ENCODE peak calls at places on chromosomes 5 and 9, in five cellular contexts. L is colonic mucosa, H is endothelial cell of umbilical vein, N is coronary artery, G is heart right ventricle. B is an unnamed sample.

GRCh38 chr9:89853931-89854330 is 249.1 kb downstream of the GADD45G start:
- DNase-seq in N (peak; percentile 40), H (no peak), G (no peak), L (peak; percentile 7), B (no peak)

GRCh38 chr9:36210722-36211121 is 20.0 kb downstream of the CLTA start:
- DNase-seq in G (no peak), L (no peak), N (no peak), H (no peak), B (no peak)

GRCh38 chr5:59544573-59544972 is 349.0 kb downstream of the PDE4D start:
- DNase-seq in H (no peak), N (no peak), G (no peak), L (no peak), B (no peak)

GRCh38 chr5:39794511-39794910 is 369.7 kb upstream of the DAB2 start:
- DNase-seq in G (no peak), N (no peak), H (peak; percentile 20), L (no peak), B (no peak)

GRCh38 chr9:19720374-19720773 is 68.5 kb downstream of the SLC24A2 start:
- DNase-seq in L (no peak), G (no peak), N (no peak), H (peak; percentile 39), B (peak; percentile 30)

GRCh38 chr5:171806976-171807823 is 21.6 kb downstream of the SMIM23 start:
- DNase-seq in L (no peak), H (no peak), G (no peak), N (no peak), B (no peak)

GRCh38 chr5:73380052-73380451 is 68.5 kb downstream of the FOXD1 start:
- DNase-seq in N (no peak), G (no peak), L (no peak), H (no peak), B (no peak)

GRCh38 chr9:133112361-133113026 is 8.5 kb downstream of the RALGDS start:
- DNase-seq in L (no peak), G (peak; percentile 34), N (no peak), H (no peak), B (no peak)

GRCh38 chr9:123715258-123715657 is 214.7 kb downstream of the DENND1A start:
- DNase-seq in N (no peak), G (no peak), H (no peak), L (no peak), B (no peak)

GRCh38 chr9:942805-943580 is 33.5 kb upstream of the DMRT3 start:
- DNase-seq in N (no peak), G (no peak), H (no peak), L (no peak), B (no peak)

GRCh38 chr9:132283863-132284262 is 70.9 kb downstream of the SETX start:
- DNase-seq in L (no peak), G (no peak), N (no peak), H (no peak), B (no peak)

GRCh38 chr9:103364753-103365152 is 369.6 kb downstream of the CYLC2 start:
- DNase-seq in N (no peak), H (no peak), L (no peak), G (no peak), B (peak; percentile 87)

GRCh38 chr9:91089405-91090131 is 272.1 kb downstream of the AUH start:
- DNase-seq in H (peak; percentile 41), G (no peak), L (peak; percentile 28), N (peak; percentile 61), B (no peak)

GRCh38 chr9:137365552-137366444 is 57.2 kb downstream of the EXD3 start:
- DNase-seq in L (no peak), H (no peak), G (no peak), N (peak; percentile 61), B (no peak)

GRCh38 chr5:89556215-89557009 is 673.4 kb upstream of the MEF2C start:
- DNase-seq in H (peak; percentile 51), L (no peak), N (no peak), G (no peak), B (peak; percentile 95)

GRCh38 chr9:126738553-126738952 is 66.3 kb upstream of the ZBTB43 start:
- DNase-seq in G (no peak), H (no peak), L (no peak), N (no peak), B (no peak)

GRCh38 chr5:96259211-96259772 is 173.8 kb downstream of the PCSK1 start:
- DNase-seq in H (peak; percentile 75), L (no peak), N (no peak), G (no peak), B (peak; percentile 62)

GRCh38 chr9:133115604-133116345 is 5.3 kb downstream of the RALGDS start:
- DNase-seq in N (no peak), L (no peak), G (peak; percentile 19), H (no peak), B (no peak)

GRCh38 chr5:151126199-151126645 is 31.4 kb downstream of the ANXA6 start:
- DNase-seq in N (peak; percentile 82), H (peak; percentile 57), G (peak; percentile 79), L (peak; percentile 75), B (peak; percentile 75)

GRCh38 chr5:98796197-98796972 is 22.9 kb downstream of the RGMB start:
- DNase-seq in N (no peak), H (peak; percentile 74), G (no peak), L (peak; percentile 83), B (peak; percentile 88)

GRCh38 chr5:31133488-31133887 is 60.0 kb upstream of the CDH6 start:
- DNase-seq in L (no peak), N (no peak), H (peak; percentile 1), G (no peak), B (no peak)

GRCh38 chr5:58198330-58198729 is 261.6 kb downstream of the PLK2 start:
- DNase-seq in H (no peak), L (no peak), N (no peak), G (no peak), B (no peak)

GRCh38 chr9:6938873-6939272 is 181.1 kb downstream of the KDM4C start:
- DNase-seq in G (no peak), L (no peak), H (no peak), N (no peak), B (no peak)

GRCh38 chr9:114030364-114030763 is 47.7 kb downstream of the AMBP start:
- DNase-seq in H (no peak), G (no peak), L (peak; percentile 27), N (no peak), B (no peak)

GRCh38 chr9:3043369-3043768 is 199.5 kb upstream of the PUM3 start:
- DNase-seq in G (no peak), L (no peak), H (peak; percentile 6), N (no peak), B (no peak)

GRCh38 chr9:127158995-127159801 is 36.8 kb upstream of the ANGPTL2 start:
- DNase-seq in N (no peak), G (no peak), H (no peak), L (peak; percentile 19), B (peak; percentile 29)

GRCh38 chr5:135545115-135545514 is 9.4 kb upstream of the NEUROG1 start:
- DNase-seq in N (no peak), L (no peak), G (no peak), H (no peak), B (no peak)

GRCh38 chr5:27619982-27620381 is 581.6 kb upstream of the CDH9 start:
- DNase-seq in G (no peak), H (no peak), L (no peak), N (no peak), B (no peak)

GRCh38 chr5:6373081-6373846 is 5.1 kb downstream of the MED10 start:
- DNase-seq in N (peak; percentile 36), G (no peak), L (no peak), H (peak; percentile 20), B (no peak)

GRCh38 chr9:137128158-137129088 is 10.5 kb upstream of the GRIN1 start:
- DNase-seq in H (no peak), N (no peak), G (no peak), L (no peak), B (no peak)

GRCh38 chr5:163306421-163306820 is 131.0 kb upstream of the CCNG1 start:
- DNase-seq in H (peak; percentile 1), N (no peak), L (no peak), G (no peak), B (no peak)

GRCh38 chr5:172123269-172123692 is 64.7 kb downstream of the STK10 start:
- DNase-seq in G (peak; percentile 69), H (no peak), N (no peak), L (peak; percentile 66), B (peak; percentile 44)

GRCh38 chr5:19496056-19496455 is 491.9 kb downstream of the CDH18 start:
- DNase-seq in L (no peak), N (no peak), H (no peak), G (no peak), B (no peak)

GRCh38 chr9:8724284-8725018 is 924.9 kb upstream of the DMAC1 start:
- DNase-seq in G (no peak), H (no peak), N (no peak), L (no peak), B (no peak)

GRCh38 chr5:155316310-155316709 is 302.8 kb downstream of the KIF4B start:
- DNase-seq in G (no peak), N (no peak), L (no peak), H (no peak), B (no peak)

GRCh38 chr9:26334709-26335108 is 557.9 kb downstream of the CAAP1 start:
- DNase-seq in L (no peak), H (no peak), N (no peak), G (no peak), B (no peak)
- H3K27ac ChIP-seq in L (no peak overlapping the region), H (no peak overlapping the region), N (no peak overlapping the region), G (no peak overlapping the region), B (no peak overlapping the region)

GRCh38 chr5:42366051-42366450 is 57.2 kb upstream of the GHR start:
- DNase-seq in N (no peak), L (no peak), G (no peak), H (no peak), B (no peak)
- TF ChIP-seq CTCF in N (no peak), L (no peak), G (no peak), H (no peak), B (no peak)

GRCh38 chr5:149445343-149445738 is 66.2 kb upstream of the IL17B start:
- DNase-seq in L (no peak), H (no peak), N (no peak), G (no peak), B (no peak)
- H3K27ac ChIP-seq in L (peak overlapping the region; percentile 4), H (peak overlapping the region; percentile 61), N (peak overlapping the region; percentile 81), G (no peak overlapping the region), B (peak overlapping the region; percentile 74)

GRCh38 chr9:129384138-129384886 is 206.3 kb upstream of the IER5L start:
- DNase-seq in L (no peak), G (no peak), N (no peak), H (no peak), B (no peak)

GRCh38 chr9:129383005-129383414 is 204.9 kb upstream of the IER5L start:
- DNase-seq in G (peak; percentile 66), L (peak; percentile 89), N (peak; percentile 84), H (no peak), B (peak; percentile 93)

GRCh38 chr9:129384887-129385614 is 207.0 kb upstream of the IER5L start:
- DNase-seq in H (no peak), G (no peak), N (no peak), L (no peak), B (no peak)

GRCh38 chr9:129382281-129383004 is 204.4 kb upstream of the IER5L start:
- DNase-seq in L (no peak), G (no peak), H (no peak), N (no peak), B (no peak)

GRCh38 chr9:129383415-129384088 is 205.5 kb upstream of the IER5L start:
- DNase-seq in L (peak; percentile 78), H (peak; percentile 47), N (peak; percentile 89), G (peak; percentile 88), B (peak; percentile 92)
- TF ChIP-seq CTCF in L (no peak), H (no peak), N (no peak), G (no peak), B (no peak)